ENCODE peak calls at places on chromosome 11, in nine cellular contexts. K is upper lobe of right lung; W is activated CD8-positive, alpha-beta memory T cell treated with anti-CD3 and anti-CD28 coated beads for 4 hours; Z is skeletal muscle cell; B is NCI-H1105 treated with DMSO at 0.1 percent for 48 hours; V is activated T-cell treated with anti-CD3 and anti-CD28 coated beads for 1 hour; F is NCI-H1092 treated with DMSO at 0.1 percent for 48 hours; S is IMR-90; Q is brain microvascular endothelial cell. I is an unnamed sample.

GRCh38 chr11:93942176-93942575 is 79.0 kb upstream of the HEPHL1 start:
- DNase-seq in Q (no peak), S (no peak), F (no peak), K (no peak), B (no peak), W (no peak), Z (no peak), V (no peak), I (no peak)

GRCh38 chr11:1748467-1749019 is 1.9 kb downstream of the IFITM10 start:
- DNase-seq in W (no peak), K (peak), F (no peak), Z (no peak), B (no peak), Q (no peak), S (no peak), V (no peak), I (no peak)

GRCh38 chr11:16857186-16857585 is 118.7 kb downstream of the C11orf58 start:
- DNase-seq in W (no peak), B (no peak), Q (no peak), Z (no peak), S (no peak), F (no peak), K (no peak), V (no peak), I (peak)

GRCh38 chr11:88174627-88175003 is 628 bp downstream of the RAB38 start:
- DNase-seq in S (peak), W (peak), V (no peak), F (peak), B (peak), K (peak), Q (peak), Z (peak), I (no peak)

GRCh38 chr11:72015511-72016061 is 16.9 kb downstream of the IL18BP start:
- DNase-seq in W (no peak), V (no peak), Z (no peak), B (no peak), K (peak), Q (peak), S (peak), F (no peak), I (peak)

GRCh38 chr11:114195981-114196731 is 100.0 kb upstream of the NNMT start:
- DNase-seq in K (no peak), Q (no peak), W (no peak), V (no peak), F (no peak), B (no peak), Z (no peak), S (no peak), I (no peak)

GRCh38 chr11:67648796-67649613 is 1.5 kb downstream of the ACY3 start:
- DNase-seq in Q (no peak), F (no peak), S (no peak), K (no peak), V (no peak), B (no peak), Z (no peak), W (no peak), I (no peak)

GRCh38 chr11:46378811-46379482 is 2.5 kb upstream of the MDK start:
- DNase-seq in V (no peak), Q (no peak), S (no peak), F (no peak), W (no peak), Z (no peak), K (no peak), B (no peak), I (no peak)

GRCh38 chr11:72069787-72070251 is 10.5 kb downstream of the NUMA1 start:
- DNase-seq in Z (peak), K (peak), F (no peak), S (peak), V (no peak), B (no peak), W (no peak), Q (peak), I (peak)

GRCh38 chr11:121881806-121882205 is 234.2 kb downstream of the BLID start:
- DNase-seq in K (no peak), V (no peak), B (no peak), Z (peak), S (peak), Q (peak), W (no peak), F (no peak), I (no peak)

GRCh38 chr11:122202161-122202950 is 86.3 kb upstream of the BLID start:
- DNase-seq in Q (peak), W (no peak), V (no peak), Z (peak), B (no peak), K (no peak), F (no peak), S (peak), I (no peak)

GRCh38 chr11:116219171-116219635 is 553.6 kb downstream of the BUD13 start:
- DNase-seq in W (no peak), F (peak), K (no peak), V (no peak), Q (no peak), B (peak), Z (no peak), S (no peak), I (peak)

GRCh38 chr11:62130498-62131464 is 7.0 kb downstream of the INCENP start:
- DNase-seq in Q (no peak), W (no peak), K (no peak), Z (no peak), F (no peak), S (no peak), V (no peak), B (no peak), I (no peak)

GRCh38 chr11:34027516-34028406 is 23.8 kb upstream of the CAPRIN1 start:
- DNase-seq in Z (no peak), V (no peak), S (no peak), Q (no peak), K (no peak), F (peak), W (no peak), B (peak), I (no peak)

GRCh38 chr11:22787565-22788162 is 41.9 kb downstream of the SVIP start:
- DNase-seq in W (no peak), Q (peak), Z (no peak), F (peak), K (no peak), V (peak), B (peak), S (peak), I (peak)

GRCh38 chr11:13223112-13223511 is 54.5 kb upstream of the BMAL1 start:
- DNase-seq in Q (no peak), F (no peak), B (peak), W (no peak), K (no peak), S (no peak), Z (no peak), V (no peak), I (no peak)

GRCh38 chr11:14070866-14071265 is 108.3 kb downstream of the SPON1 start:
- DNase-seq in F (no peak), V (no peak), W (no peak), Z (no peak), K (no peak), S (no peak), Q (no peak), B (no peak), I (no peak)

GRCh38 chr11:61004037-61004641 is 32.7 kb downstream of the CD6 start:
- DNase-seq in Z (peak), B (peak), S (peak), F (peak), Q (peak), K (no peak), W (no peak), V (peak), I (no peak)

GRCh38 chr11:89067264-89067663 is 1.5 kb upstream of the GRM5 start:
- DNase-seq in Z (no peak), V (no peak), B (no peak), F (no peak), Q (no peak), S (no peak), K (no peak), W (no peak), I (no peak)

GRCh38 chr11:117876341-117877119 is at the start of gene FXYD6:
- DNase-seq in V (no peak), W (no peak), Z (no peak), B (peak), F (peak), Q (no peak), K (peak), S (no peak), I (peak)

GRCh38 chr11:128476729-128477128 is 110.6 kb downstream of the ETS1 start:
- DNase-seq in S (no peak), Z (no peak), W (peak), F (no peak), K (no peak), Q (peak), V (peak), B (no peak), I (no peak)

GRCh38 chr11:48088682-48089050 is 108.3 kb downstream of the PTPRJ start:
- DNase-seq in V (no peak), Q (no peak), W (no peak), B (peak), F (peak), K (no peak), S (no peak), Z (no peak), I (peak)

I was measured in cerebellar cortex.